ENCODE peak calls at places on chromosome 4, in nine cellular contexts. Y, J, A, L, B, Q, V, F and D are unnamed samples.
A peak's percentile ranks its signal among the peaks of the same experiment; 100 is the strongest.

GRCh38 chr4:13160906-13161305 is 323.2 kb downstream of the RAB28 start:
- DNase-seq in Y (peak; percentile 9), J (peak; percentile 76), A (no peak), L (no peak), B (peak; percentile 26), Q (no peak), V (no peak), F (no peak), D (peak; percentile 41)

GRCh38 chr4:2251073-2251794 is 9.3 kb upstream of the HAUS3 start:
- DNase-seq in Y (no peak), J (no peak), A (peak; percentile 7), L (no peak), B (no peak), Q (no peak), V (no peak), F (no peak), D (no peak)

GRCh38 chr4:80393246-80393969 is 57.9 kb downstream of the CFAP299 start:
- DNase-seq in Y (peak; percentile 16), J (peak; percentile 58), A (no peak), L (no peak), B (no peak), Q (no peak), V (peak; percentile 43), F (no peak), D (peak; percentile 54)

GRCh38 chr4:185305979-185306442 is 89.7 kb downstream of the LRP2BP start:
- DNase-seq in Y (peak; percentile 80), J (peak; percentile 97), A (no peak), L (no peak), B (peak; percentile 65), Q (no peak), V (peak; percentile 91), F (no peak), D (peak; percentile 62)

GRCh38 chr4:45241976-45242375 is 515.6 kb upstream of the GNPDA2 start:
- DNase-seq in Y (peak; percentile 44), J (no peak), A (no peak), L (no peak), B (no peak), Q (no peak), V (no peak), F (no peak), D (peak; percentile 4)

GRCh38 chr4:100838286-100838685 is 320.5 kb upstream of the EMCN start:
- DNase-seq in Y (no peak), J (peak; percentile 13), A (no peak), L (no peak), B (no peak), Q (no peak), V (no peak), F (no peak), D (no peak)

GRCh38 chr4:166128452-166128851 is 255.4 kb downstream of the TLL1 start:
- DNase-seq in Y (peak; percentile 76), J (peak; percentile 84), A (no peak), L (no peak), B (no peak), Q (no peak), V (no peak), F (no peak), D (peak; percentile 63)

GRCh38 chr4:94504545-94504944 is 52.8 kb downstream of the PDLIM5 start:
- DNase-seq in Y (peak; percentile 30), J (no peak), A (no peak), L (no peak), B (no peak), Q (no peak), V (peak; percentile 48), F (no peak), D (no peak)

GRCh38 chr4:6986781-6987565 is 56.2 kb upstream of the TADA2B start:
- DNase-seq in Y (peak; percentile 97), J (peak; percentile 86), A (peak; percentile 89), L (peak; percentile 99), B (peak; percentile 95), Q (peak; percentile 94), V (peak; percentile 94), F (peak; percentile 96), D (peak; percentile 78)

GRCh38 chr4:5460106-5460801 is 248.1 kb downstream of the EVC2 start:
- DNase-seq in Y (peak; percentile 33), J (no peak), A (no peak), L (peak; percentile 60), B (peak; percentile 9), Q (peak; percentile 66), V (peak; percentile 32), F (no peak), D (peak; percentile 6)

GRCh38 chr4:181308476-181309170 is 934.6 kb upstream of the TENM3 start:
- DNase-seq in Y (no peak), J (no peak), A (no peak), L (no peak), B (peak; percentile 78), Q (no peak), V (no peak), F (no peak), D (no peak)

GRCh38 chr4:15695240-15695699 is 7.6 kb upstream of the BST1 start:
- DNase-seq in Y (peak; percentile 80), J (peak; percentile 98), A (no peak), L (no peak), B (no peak), Q (peak; percentile 23), V (peak; percentile 84), F (no peak), D (peak; percentile 98)